ENCODE peak calls at places on chromosomes 6 and 20, in four cellular contexts. W, A, G and D are unnamed samples. For H3K4me1, the result is how much of the 10 kb centered on the place peaks cover.

GRCh38 chr20:43681468-43681942 is 14.6 kb downstream of the MYBL2 start:
- DNase-seq in W (no peak), A (no peak), G (no peak), D (no peak)

GRCh38 chr6:121884056-121884455 is 448.6 kb downstream of the GJA1 start:
- DNase-seq in W (no peak), A (no peak), G (no peak), D (no peak)

GRCh38 chr6:48736486-48737206 is 625.6 kb upstream of the PTCHD4 start:
- DNase-seq in W (peak), A (no peak), G (no peak), D (no peak)

GRCh38 chr6:127365874-127366273 is 22.5 kb upstream of the ECHDC1 start:
- DNase-seq in W (no peak), A (no peak), G (no peak), D (no peak)

GRCh38 chr6:62285612-62286469 is at the start of gene KHDRBS2:
- DNase-seq in W (no peak), A (peak), G (peak), D (peak)

GRCh38 chr6:20846602-20847028 is 312.4 kb downstream of the CDKAL1 start:
- DNase-seq in W (peak), A (no peak), G (no peak), D (no peak)

GRCh38 chr6:44086931-44087574 is 40.2 kb downstream of the MRPL14 start:
- DNase-seq in W (no peak), A (no peak), G (peak), D (no peak)

GRCh38 chr6:26576929-26577719 is 19.6 kb upstream of the ABT1 start:
- DNase-seq in W (peak), A (peak), G (peak), D (no peak)

GRCh38 chr6:170307080-170307545 is 555 bp downstream of the FAM120B start:
- DNase-seq in W (no peak), A (no peak), G (no peak), D (no peak)

GRCh38 chr6:33860706-33861474 is 57.1 kb upstream of the MLN start:
- DNase-seq in W (peak), A (no peak), G (no peak), D (no peak)

GRCh38 chr6:161536141-161536735 is 262.4 kb upstream of the AGPAT4 start:
- DNase-seq in W (no peak), A (no peak), G (no peak), D (no peak)

GRCh38 chr6:25487012-25487411 is 165.0 kb upstream of the SCGN start:
- DNase-seq in W (no peak), A (no peak), G (no peak), D (no peak)

GRCh38 chr6:28496099-28496779 is 19.4 kb downstream of the GPX6 start:
- DNase-seq in W (no peak), A (no peak), G (no peak), D (no peak)

GRCh38 chr20:43711098-43711654 is 15.6 kb downstream of the GTSF1L start:
- DNase-seq in W (no peak), A (no peak), G (no peak), D (no peak)

GRCh38 chr6:15036690-15037245 is 209.1 kb upstream of the JARID2 start:
- DNase-seq in W (no peak), A (no peak), G (peak), D (no peak)

GRCh38 chr20:44526129-44526528 is 4.3 kb upstream of the SERINC3 start:
- DNase-seq in W (peak), A (peak), G (no peak), D (no peak)

GRCh38 chr20:12171927-12172581 is 254.4 kb downstream of the BTBD3 start:
- DNase-seq in W (peak), A (no peak), G (no peak), D (no peak)

GRCh38 chr6:34982424-34982852 is 93.4 kb downstream of the ANKS1A start:
- DNase-seq in W (peak), A (no peak), G (no peak), D (no peak)

GRCh38 chr6:16752206-16752867 is 8.9 kb downstream of the ATXN1 start:
- DNase-seq in W (peak), A (no peak), G (no peak), D (no peak)

DNA sequence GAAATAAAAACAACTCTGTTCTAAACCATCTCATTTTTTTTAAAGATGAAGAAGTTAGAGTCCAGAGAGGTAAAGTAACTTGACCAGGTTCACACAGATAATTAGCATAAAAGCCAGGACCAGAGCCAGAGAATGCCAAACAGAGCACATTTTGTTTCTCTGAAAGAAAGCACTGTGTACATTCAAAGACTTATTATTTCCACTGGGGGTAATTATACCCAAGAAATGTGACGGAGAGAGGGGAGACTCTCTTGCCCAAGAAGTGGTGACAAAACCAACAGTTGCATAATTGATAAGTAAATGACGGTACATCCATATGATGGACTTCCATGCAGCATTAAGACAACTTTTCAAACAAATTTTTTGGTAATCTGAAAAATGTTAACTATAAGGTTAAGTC is 111.6 kb downstream of the RTN4IP1 start:
- DNase-seq in W (no peak), A (no peak), G (no peak), D (no peak)
- H3K4me1 ChIP-seq in W (under half), A (under half), G (under half), D (under half)

GRCh38 chr20:9912290-9912689 is 73.4 kb upstream of the PAK5 start:
- DNase-seq in W (no peak), A (no peak), G (no peak), D (no peak)
- H3K4me1 ChIP-seq in W (under half), A (under half), G (under half), D (under half)

DNA sequence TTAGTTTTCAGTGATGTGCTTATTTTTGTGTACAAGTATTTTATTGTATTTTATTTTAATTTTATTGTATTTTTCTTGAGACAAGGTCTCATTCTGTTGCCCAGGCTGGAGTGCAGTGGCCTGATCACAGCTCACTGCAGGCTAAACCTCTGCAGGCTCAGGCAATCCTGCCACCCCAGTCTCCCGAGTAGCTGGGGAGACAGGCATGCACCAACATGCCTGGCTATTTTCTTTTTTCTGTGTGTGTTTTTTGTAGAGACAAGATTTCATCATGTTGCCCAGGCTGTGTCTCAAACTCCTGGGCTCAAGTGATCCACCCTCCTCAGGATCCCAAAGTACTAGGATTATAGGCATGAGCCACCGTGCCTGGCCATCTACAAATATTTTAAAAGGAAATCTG is 146.3 kb downstream of the MANEA start:
- DNase-seq in W (no peak), A (no peak), G (no peak), D (no peak)
- H3K4me1 ChIP-seq in W (under half), A (under half), G (under half), D (under half)

DNA sequence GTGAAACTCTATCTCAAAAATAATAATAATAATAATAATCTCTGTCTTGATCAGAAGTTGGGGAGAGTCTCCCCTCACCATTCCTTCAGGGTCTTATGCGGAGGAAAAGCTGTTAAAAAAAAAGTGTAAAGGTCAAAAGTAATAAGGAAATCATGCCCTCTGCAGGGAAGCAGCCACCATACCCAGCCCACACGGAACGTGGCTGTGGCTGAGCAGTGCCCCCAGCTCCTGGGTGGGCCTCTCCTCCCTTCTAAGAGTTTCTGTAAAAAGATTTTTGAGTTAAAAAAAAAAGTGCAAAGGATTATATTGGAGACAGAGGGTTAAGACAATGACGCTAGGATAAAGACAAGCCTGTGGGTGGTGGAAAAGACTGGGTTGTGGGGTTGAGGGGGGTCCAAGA is 29.3 kb upstream of the ITCH start:
- DNase-seq in W (no peak), A (no peak), G (peak), D (no peak)
- H3K4me1 ChIP-seq in W (under half), A (under half), G (under half), D (under half)

GRCh38 chr6:144359783-144360182 is 74.6 kb downstream of the UTRN start:
- DNase-seq in W (no peak), A (no peak), G (no peak), D (no peak)
- H3K4me1 ChIP-seq in W (under half), A (under half), G (under half), D (under half)

GRCh38 chr20:51529027-51529749 is 13.3 kb downstream of the NFATC2 start:
- DNase-seq in W (peak), A (no peak), G (no peak), D (no peak)
- H3K4me1 ChIP-seq in W (under half), A (under half), G (under half), D (under half)

DNA sequence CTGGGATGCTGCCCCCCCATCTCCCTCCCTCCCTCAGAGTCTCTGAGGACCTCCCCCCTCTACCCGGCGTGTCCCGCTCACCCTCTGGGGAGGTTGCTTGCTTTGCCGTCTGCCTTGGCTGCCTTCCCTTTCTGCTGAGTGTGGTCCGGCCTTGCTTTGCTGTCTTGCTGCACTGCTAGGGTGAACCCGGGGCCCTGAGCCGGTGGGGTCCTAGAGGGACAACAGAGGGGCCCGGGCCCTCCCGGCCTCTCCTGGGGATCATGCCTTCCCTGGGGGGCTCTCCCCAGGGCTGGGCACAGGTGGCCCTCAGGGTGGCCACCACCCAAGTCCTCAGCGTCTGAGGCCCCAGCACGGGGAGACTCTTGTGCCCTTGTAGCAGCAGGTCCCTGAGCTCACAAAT is 19.3 kb downstream of the SLCO4A1 start:
- DNase-seq in W (no peak), A (no peak), G (peak), D (no peak)
- H3K4me1 ChIP-seq in W (under half), A (under half), G (under half), D (under half)

DNA sequence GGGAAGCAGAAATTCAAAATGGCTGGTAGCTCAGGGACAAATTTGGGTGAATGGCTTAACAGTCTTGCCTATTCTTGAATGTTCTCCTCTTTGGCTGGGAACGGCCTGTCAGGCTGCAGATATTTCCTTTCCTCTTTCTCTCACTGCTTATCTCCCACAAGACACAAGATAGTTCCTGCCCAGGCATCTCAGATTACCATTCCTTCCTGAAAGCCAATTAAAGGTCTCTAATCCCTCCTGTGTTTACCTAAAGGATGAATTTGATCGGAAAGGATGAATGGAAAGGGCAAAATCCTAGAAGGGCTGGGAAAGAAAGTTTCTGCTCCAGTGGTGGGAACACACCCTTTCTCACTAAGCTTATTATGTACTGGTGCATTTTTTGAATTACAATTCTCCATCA is 95.9 kb upstream of the JAG1 start:
- DNase-seq in W (peak), A (no peak), G (no peak), D (no peak)
- H3K4me1 ChIP-seq in W (under half), A (under half), G (under half), D (under half)